ENCODE peak calls at places on chromosomes 16 and 17, in four cellular contexts. A, Y, M and B are unnamed samples.

GRCh38 chr16:80066805-80067580 is 466.5 kb upstream of the MAF start:
- DNase-seq in A (no peak), Y (no peak), M (no peak), B (no peak)

GRCh38 chr16:85333744-85334640 is 221.7 kb upstream of the CIBAR2 start:
- DNase-seq in Y (no peak), M (no peak), A (no peak), B (no peak)

GRCh38 chr16:14057878-14058382 is 13.2 kb upstream of the MRTFB start:
- DNase-seq in Y (no peak), A (no peak), M (no peak), B (no peak)

GRCh38 chr16:83961591-83961990 is 6.5 kb upstream of the NECAB2 start:
- DNase-seq in Y (no peak), M (no peak), A (no peak), B (no peak)

GRCh38 chr17:48871551-48872351 is 20.8 kb upstream of the ATP5MC1 start:
- DNase-seq in M (peak), Y (peak), A (no peak), B (no peak)

GRCh38 chr17:64115871-64116534 is 13.9 kb downstream of the ERN1 start:
- DNase-seq in Y (no peak), M (no peak), A (no peak), B (no peak)

GRCh38 chr16:54930034-54930938 is at the start of gene IRX5:
- DNase-seq in M (no peak), A (no peak), Y (peak), B (peak)

GRCh38 chr17:64214950-64215349 is 48.1 kb downstream of the TEX2 start:
- DNase-seq in M (no peak), Y (no peak), A (no peak), B (no peak)

GRCh38 chr16:49727611-49728010 is 128.3 kb downstream of the ZNF423 start:
- DNase-seq in A (no peak), Y (no peak), M (no peak), B (no peak)

GRCh38 chr16:49456763-49457162 is 83.2 kb downstream of the C16orf78 start:
- DNase-seq in A (no peak), Y (no peak), M (no peak), B (no peak)

GRCh38 chr16:77069929-77070328 is 121.1 kb upstream of the MON1B start:
- DNase-seq in A (no peak), Y (no peak), M (no peak), B (no peak)

GRCh38 chr17:64938925-64939474 is 19.7 kb upstream of the LRRC37A3 start:
- DNase-seq in A (no peak), Y (peak), M (peak), B (peak)

GRCh38 chr17:82370471-82371332 is 863 bp upstream of the UTS2R start:
- DNase-seq in Y (no peak), A (no peak), M (no peak), B (no peak)

GRCh38 chr17:42744283-42744805 is 496 bp downstream of the EZH1 start:
- DNase-seq in Y (no peak), A (peak), M (peak), B (no peak)

GRCh38 chr17:33269337-33270060 is 23.6 kb downstream of the ASIC2 start:
- DNase-seq in M (no peak), A (no peak), Y (no peak), B (no peak)

GRCh38 chr17:49193513-49194296 is 16.7 kb downstream of the GNGT2 start:
- DNase-seq in M (no peak), Y (peak), A (peak), B (peak)

GRCh38 chr17:73348018-73348823 is 36.4 kb upstream of the CDC42EP4 start:
- DNase-seq in A (no peak), Y (no peak), M (no peak), B (peak)
- TF ChIP-seq MAX in A (no peak), Y (no peak), M (no peak), B (no peak)

GRCh38 chr16:82262244-82262643 is 92.2 kb upstream of the MPHOSPH6 start:
- DNase-seq in Y (no peak), A (no peak), M (no peak), B (no peak)

GRCh38 chr16:82265809-82266208 is 95.8 kb upstream of the MPHOSPH6 start:
- DNase-seq in A (no peak), M (no peak), Y (no peak), B (no peak)

GRCh38 chr16:82260212-82260795 is 90.3 kb upstream of the MPHOSPH6 start:
- DNase-seq in M (no peak), Y (no peak), A (no peak), B (no peak)

GRCh38 chr16:82264781-82265180 is 94.8 kb upstream of the MPHOSPH6 start:
- DNase-seq in M (no peak), Y (no peak), A (no peak), B (no peak)

DNA sequence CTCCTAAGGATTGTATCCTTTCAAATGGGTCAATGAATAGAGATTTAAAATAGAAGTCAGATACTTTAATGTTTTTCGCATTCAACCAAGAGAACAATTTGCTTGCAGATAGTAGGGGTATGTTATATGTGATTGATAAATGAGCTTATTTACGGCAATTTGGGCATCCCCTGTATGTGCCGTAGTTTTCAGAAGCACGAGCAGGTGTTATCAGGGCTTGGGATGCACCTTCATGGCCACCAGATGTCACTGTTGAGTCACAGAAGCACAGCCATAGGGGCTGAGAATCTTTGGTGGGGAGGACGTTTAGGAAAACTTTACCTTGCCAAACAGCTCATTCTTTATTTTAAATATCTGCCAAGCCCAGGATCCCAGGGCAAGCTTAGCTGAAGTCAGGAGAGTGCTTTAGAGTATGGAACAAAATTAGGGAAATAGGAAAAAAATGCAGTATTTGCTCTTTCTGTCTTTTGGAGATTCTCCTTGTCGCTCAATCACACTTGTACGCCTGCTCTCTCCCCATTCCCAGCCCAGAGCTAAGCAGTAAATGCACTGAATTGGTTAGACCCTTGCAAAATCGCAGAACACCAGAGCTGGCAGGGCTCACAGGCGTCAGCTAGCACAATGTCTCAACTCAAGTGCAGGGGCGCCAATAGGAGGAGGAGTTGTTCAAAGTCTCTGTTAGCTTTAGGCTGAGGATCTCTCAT is 93.6 kb upstream of the MPHOSPH6 start:
- DNase-seq in A (peak), Y (peak), M (peak), B (peak)
- TF ChIP-seq ATF2 in A (no peak), Y (no peak), M (no peak), B (no peak)

GRCh38 chr17:79023180-79023705 is 726 bp upstream of the C1QTNF1 start:
- DNase-seq in Y (no peak), A (no peak), M (no peak), B (no peak)

GRCh38 chr17:79027274-79027924 is 3.4 kb downstream of the C1QTNF1 start:
- DNase-seq in M (peak), Y (peak), A (no peak), B (no peak)

GRCh38 chr17:79023886-79024771 is at the start of gene C1QTNF1:
- DNase-seq in Y (peak), M (no peak), A (no peak), B (peak)

GRCh38 chr17:79026345-79027273 is 2.6 kb downstream of the C1QTNF1 start:
- DNase-seq in Y (no peak), M (peak), A (no peak), B (no peak)

DNA sequence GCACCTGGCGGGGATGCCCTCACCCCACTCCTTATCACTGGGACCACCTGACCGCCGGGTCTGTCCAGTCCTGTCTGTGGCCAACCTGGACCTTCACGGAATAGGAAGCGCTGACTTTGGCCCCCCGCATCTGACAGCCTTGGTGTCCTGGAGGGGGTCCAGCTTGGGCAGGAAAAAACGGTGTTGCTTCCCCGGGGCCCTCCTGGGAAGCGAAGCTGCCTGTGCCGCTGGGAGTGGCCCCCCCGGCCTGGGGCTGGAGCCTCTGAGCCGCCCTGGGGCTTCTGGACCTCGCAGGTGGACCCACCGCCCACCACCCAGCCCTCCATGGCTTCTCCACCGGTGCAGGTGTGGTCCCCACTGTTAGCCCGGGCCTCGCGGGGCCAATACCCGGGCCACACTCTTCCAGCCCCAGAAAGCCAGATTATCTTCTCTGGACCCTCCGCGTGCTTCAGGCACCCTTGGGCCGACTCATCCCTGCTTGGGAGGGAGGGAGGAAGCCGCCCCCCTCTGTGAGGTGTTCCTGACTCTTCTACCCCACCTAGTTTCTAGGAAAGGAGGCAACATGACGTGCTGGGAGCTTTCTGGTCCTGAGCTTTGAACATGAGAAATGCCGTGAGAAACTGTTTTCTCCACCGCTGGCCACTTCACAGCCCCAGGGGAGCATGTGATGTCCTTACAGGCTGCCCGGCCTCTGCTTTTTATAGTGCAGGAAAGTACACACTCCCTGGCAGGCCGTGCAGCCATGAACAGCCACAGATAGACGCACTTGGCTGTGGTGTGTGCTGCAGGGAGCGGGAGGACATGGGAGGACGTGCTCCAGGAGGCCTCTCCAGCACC is 1.1 kb downstream of the C1QTNF1 start:
- DNase-seq in Y (no peak), A (no peak), M (no peak), B (no peak)
- TF ChIP-seq CREM in Y (no peak), A (no peak), M (no peak), B (no peak)

GRCh38 chr17:45895969-45896793 is 1.8 kb downstream of the MAPT start:
- DNase-seq in M (no peak), Y (no peak), A (no peak), B (peak)
- TF ChIP-seq MAX in M (no peak), Y (no peak), A (no peak), B (no peak)